ENCODE peak calls at places on chromosomes 3 and 15, in five cellular contexts. One of them, this sample, is unnamed.

GRCh38 chr3:198030125-198030524 is 70.1 kb downstream of the LMLN start:
- DNase-seq in HCT116: no peak
- DNase-seq in heart left ventricle: no peak
- DNase-seq in A549: no peak
- DNase-seq in right lobe of liver: no peak
- DNase-seq in this sample: no peak

GRCh38 chr3:16455001-16455400 is 58.5 kb downstream of the RFTN1 start:
- DNase-seq in A549: no peak
- DNase-seq in HCT116: no peak
- DNase-seq in heart left ventricle: no peak
- DNase-seq in right lobe of liver: no peak
- DNase-seq in this sample: no peak

GRCh38 chr3:173913397-173913796 is 515.9 kb downstream of the NLGN1 start:
- DNase-seq in A549: no peak
- DNase-seq in right lobe of liver: no peak
- DNase-seq in heart left ventricle: peak
- DNase-seq in HCT116: no peak
- DNase-seq in this sample: no peak

GRCh38 chr15:69887018-69887417 is 210.7 kb downstream of the TLE3 start:
- DNase-seq in right lobe of liver: no peak
- DNase-seq in A549: no peak
- DNase-seq in HCT116: no peak
- DNase-seq in heart left ventricle: no peak
- DNase-seq in this sample: no peak

GRCh38 chr15:96362001-96362758 is 31.7 kb downstream of the NR2F2 start:
- DNase-seq in heart left ventricle: no peak
- DNase-seq in A549: no peak
- DNase-seq in HCT116: no peak
- DNase-seq in right lobe of liver: no peak
- DNase-seq in this sample: no peak

GRCh38 chr3:159929181-159929893 is 59.3 kb upstream of the IL12A start:
- DNase-seq in HCT116: no peak
- DNase-seq in A549: peak
- DNase-seq in right lobe of liver: no peak
- DNase-seq in heart left ventricle: peak
- DNase-seq in this sample: peak

GRCh38 chr3:143536817-143537535 is 311.3 kb downstream of the SLC9A9 start:
- DNase-seq in HCT116: no peak
- DNase-seq in heart left ventricle: peak
- DNase-seq in right lobe of liver: no peak
- DNase-seq in A549: no peak
- DNase-seq in this sample: no peak

GRCh38 chr3:128278761-128279593 is 125.7 kb downstream of the EEFSEC start:
- DNase-seq in A549: no peak
- DNase-seq in heart left ventricle: peak
- DNase-seq in HCT116: no peak
- DNase-seq in right lobe of liver: no peak
- DNase-seq in this sample: no peak

GRCh38 chr3:188164248-188164687 is 10.3 kb downstream of the LPP start:
- DNase-seq in right lobe of liver: no peak
- DNase-seq in A549: no peak
- DNase-seq in heart left ventricle: no peak
- DNase-seq in HCT116: peak
- DNase-seq in this sample: no peak

GRCh38 chr3:47542614-47543173 is 29.2 kb upstream of the ELP6 start:
- DNase-seq in heart left ventricle: no peak
- DNase-seq in A549: no peak
- DNase-seq in right lobe of liver: no peak
- DNase-seq in HCT116: no peak
- DNase-seq in this sample: no peak

GRCh38 chr3:122403489-122403888 is 12.4 kb downstream of the WDR5B start:
- DNase-seq in right lobe of liver: no peak
- DNase-seq in A549: no peak
- DNase-seq in HCT116: no peak
- DNase-seq in heart left ventricle: no peak
- DNase-seq in this sample: no peak

GRCh38 chr3:51668756-51669155 is 2.3 kb upstream of the TEX264 start:
- DNase-seq in HCT116: no peak
- DNase-seq in heart left ventricle: no peak
- DNase-seq in right lobe of liver: peak
- DNase-seq in A549: no peak
- DNase-seq in this sample: no peak

DNA sequence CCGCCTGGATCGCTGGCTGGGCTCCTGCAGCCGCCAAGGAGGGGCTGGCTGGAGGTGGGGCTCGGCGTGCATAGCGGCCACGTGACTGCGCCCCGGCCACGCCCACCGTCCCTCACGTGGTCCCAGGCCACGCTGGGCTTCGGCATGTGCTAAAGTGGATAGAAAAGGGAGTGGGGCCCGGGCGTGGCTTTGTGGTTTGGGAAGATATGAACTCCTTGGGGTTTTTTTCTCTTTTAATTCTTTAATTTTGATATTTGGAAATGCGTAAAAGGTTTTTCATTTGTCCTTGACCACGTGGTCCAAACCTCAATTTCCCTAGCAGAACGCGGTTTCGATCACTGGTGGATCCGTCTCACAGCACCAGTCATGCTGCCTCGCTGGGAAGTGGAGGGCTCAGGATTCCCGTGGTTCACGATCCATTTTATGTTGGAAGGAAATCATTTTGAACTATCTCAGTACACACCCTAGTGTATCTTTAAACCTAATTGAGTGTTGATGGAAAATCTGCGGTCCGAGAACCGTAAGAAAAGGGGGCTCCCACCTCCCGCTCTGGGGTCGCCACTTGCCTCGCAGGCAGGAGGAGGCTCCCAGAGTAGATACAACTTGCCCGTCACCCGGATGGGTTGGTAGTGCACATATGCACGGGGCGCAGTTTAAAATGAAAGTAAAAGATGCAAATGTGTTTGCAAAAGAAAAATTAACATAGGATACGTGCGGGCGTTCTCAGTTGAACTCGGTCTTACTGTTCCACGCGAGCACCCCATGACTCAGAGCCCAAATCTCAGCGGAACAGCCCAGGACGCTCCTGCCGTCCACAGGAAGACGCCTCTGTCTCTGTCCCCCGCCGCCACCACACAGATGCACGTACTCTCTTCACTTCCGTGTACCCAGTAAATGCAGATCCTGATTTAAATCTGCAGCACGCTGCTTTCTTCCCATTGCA is 141.9 kb downstream of the PGPEP1L start:
- DNase-seq in A549: no peak
- DNase-seq in heart left ventricle: peak
- DNase-seq in right lobe of liver: peak
- DNase-seq in HCT116: peak
- DNase-seq in this sample: peak
- TF ChIP-seq POLR2A in A549: peak
- TF ChIP-seq POLR2A in heart left ventricle: no peak
- TF ChIP-seq POLR2A in right lobe of liver: no peak
- TF ChIP-seq POLR2A in HCT116: peak
- TF ChIP-seq POLR2A in this sample: peak

GRCh38 chr15:84656972-84657371 is 1.0 kb downstream of the NMB start:
- DNase-seq in A549: no peak
- DNase-seq in HCT116: no peak
- DNase-seq in right lobe of liver: no peak
- DNase-seq in heart left ventricle: no peak
- DNase-seq in this sample: no peak

GRCh38 chr15:84653584-84653909 is 536 bp downstream of the WDR73 start:
- DNase-seq in heart left ventricle: no peak
- DNase-seq in HCT116: no peak
- DNase-seq in right lobe of liver: no peak
- DNase-seq in A549: no peak
- DNase-seq in this sample: no peak

GRCh38 chr15:84657748-84658079 is 285 bp downstream of the NMB start:
- DNase-seq in HCT116: no peak
- DNase-seq in heart left ventricle: peak
- DNase-seq in right lobe of liver: no peak
- DNase-seq in A549: no peak
- DNase-seq in this sample: no peak

GRCh38 chr15:84654689-84655453 is 788 bp upstream of the WDR73 start:
- DNase-seq in A549: peak
- DNase-seq in HCT116: peak
- DNase-seq in heart left ventricle: peak
- DNase-seq in right lobe of liver: peak
- DNase-seq in this sample: peak

GRCh38 chr15:84653910-84654688 is at the start of gene WDR73:
- DNase-seq in right lobe of liver: peak
- DNase-seq in heart left ventricle: peak
- DNase-seq in A549: peak
- DNase-seq in HCT116: peak
- DNase-seq in this sample: peak
- TF ChIP-seq POLR2A in right lobe of liver: peak
- TF ChIP-seq POLR2A in heart left ventricle: no peak
- TF ChIP-seq POLR2A in A549: peak
- TF ChIP-seq POLR2A in HCT116: peak
- TF ChIP-seq POLR2A in this sample: peak

GRCh38 chr3:196563721-196564225 is 4.6 kb downstream of the WDR53 start:
- DNase-seq in A549: peak
- DNase-seq in HCT116: peak
- DNase-seq in right lobe of liver: no peak
- DNase-seq in heart left ventricle: no peak
- DNase-seq in this sample: peak

GRCh38 chr3:196569003-196569516 is 600 bp downstream of the FBXO45 start:
- DNase-seq in HCT116: no peak
- DNase-seq in right lobe of liver: peak
- DNase-seq in A549: peak
- DNase-seq in heart left ventricle: peak
- DNase-seq in this sample: peak

GRCh38 chr3:196572389-196572788 is 3.9 kb downstream of the FBXO45 start:
- DNase-seq in heart left ventricle: no peak
- DNase-seq in A549: no peak
- DNase-seq in right lobe of liver: no peak
- DNase-seq in HCT116: no peak
- DNase-seq in this sample: no peak

GRCh38 chr3:196568246-196569002 is at the start of the genes FBXO45 and WDR53:
- DNase-seq in HCT116: peak
- DNase-seq in heart left ventricle: peak
- DNase-seq in right lobe of liver: peak
- DNase-seq in A549: peak
- DNase-seq in this sample: peak
- TF ChIP-seq POLR2A in HCT116: peak
- TF ChIP-seq POLR2A in heart left ventricle: no peak
- TF ChIP-seq POLR2A in right lobe of liver: peak
- TF ChIP-seq POLR2A in A549: peak
- TF ChIP-seq POLR2A in this sample: peak

DNA sequence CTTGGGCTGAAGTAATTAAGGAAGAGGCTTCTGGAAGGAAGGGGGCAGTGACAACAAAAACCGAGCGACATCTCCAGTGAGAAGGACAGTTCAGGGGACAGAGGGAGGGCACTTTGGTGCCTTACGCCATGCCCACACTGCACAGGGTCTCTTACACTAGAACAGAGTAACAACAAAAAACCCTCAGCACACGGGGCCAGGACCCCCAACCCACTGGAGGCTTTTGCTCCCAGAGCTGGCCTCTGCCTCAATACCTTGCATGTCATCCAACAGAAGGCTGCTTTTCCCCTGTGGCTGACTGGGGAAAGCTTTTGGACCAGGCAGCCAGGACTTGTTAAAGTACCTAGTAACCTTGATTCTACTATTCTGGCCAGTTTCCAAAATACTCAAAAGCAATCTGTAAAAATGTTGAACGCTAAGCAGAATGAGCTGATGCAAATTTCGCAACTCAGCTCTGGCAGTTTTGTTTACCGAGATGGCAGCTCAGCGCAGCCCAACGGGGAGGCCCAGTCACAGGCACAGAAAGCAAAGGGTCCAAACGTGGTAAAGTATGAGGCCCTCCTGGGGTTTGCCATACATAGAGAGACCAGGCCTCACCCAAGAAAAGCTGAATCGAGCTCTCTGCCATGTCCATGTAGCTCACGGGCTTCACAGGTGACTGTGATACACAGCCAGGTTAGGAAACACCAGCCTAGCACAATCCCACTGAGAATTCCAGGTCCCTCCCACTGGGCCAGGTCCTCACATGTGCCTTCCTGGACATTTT is 6.1 kb downstream of the CHCHD4 start:
- DNase-seq in heart left ventricle: no peak
- DNase-seq in right lobe of liver: peak
- DNase-seq in HCT116: no peak
- DNase-seq in A549: no peak
- DNase-seq in this sample: no peak
- TF ChIP-seq POLR2A in heart left ventricle: no peak
- TF ChIP-seq POLR2A in right lobe of liver: no peak
- TF ChIP-seq POLR2A in HCT116: no peak
- TF ChIP-seq POLR2A in A549: no peak
- TF ChIP-seq POLR2A in this sample: no peak

DNA sequence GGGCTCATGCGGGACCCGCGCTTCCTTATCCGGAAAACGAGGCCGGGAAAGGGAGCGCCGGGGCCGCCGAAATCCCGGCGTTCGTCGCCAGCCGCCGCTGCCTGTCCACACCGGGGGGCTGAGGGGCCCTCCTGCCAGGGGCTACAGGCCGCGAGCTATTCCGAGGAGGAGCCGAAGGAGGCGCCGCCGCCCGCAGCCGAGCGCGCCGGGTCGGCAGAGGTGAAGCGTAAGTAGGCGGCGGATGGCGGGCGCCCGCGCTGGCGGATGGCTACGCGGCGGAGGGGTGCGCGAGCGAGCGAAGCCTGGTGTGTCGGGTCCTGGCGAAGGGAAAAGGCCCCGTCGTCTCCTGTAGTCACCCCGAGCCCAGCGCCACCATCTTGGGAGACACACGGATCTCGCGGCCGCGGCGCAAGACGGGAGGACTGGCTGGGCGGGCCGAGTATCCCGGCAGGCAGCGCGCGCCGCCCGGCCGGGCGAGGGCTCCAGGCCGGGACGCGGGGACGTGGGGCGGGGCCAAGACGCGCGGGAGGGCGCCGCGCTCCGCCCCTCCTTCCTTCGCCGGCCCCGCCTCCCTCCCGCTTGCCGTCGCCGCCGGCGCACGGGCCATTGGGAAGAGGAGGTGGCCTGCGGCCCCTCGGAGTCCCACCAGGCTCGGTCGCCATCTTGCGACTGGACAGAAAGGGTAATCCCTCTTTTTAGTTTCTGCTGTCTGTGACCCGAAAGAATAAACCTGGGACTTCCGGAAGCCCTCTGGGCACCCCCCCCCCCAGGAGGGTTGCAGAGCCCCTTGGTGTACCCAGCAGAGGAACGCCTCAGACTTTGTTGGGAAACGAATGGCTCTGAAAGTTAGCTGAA is at the start of gene UBE3A:
- DNase-seq in HCT116: peak
- DNase-seq in right lobe of liver: peak
- DNase-seq in heart left ventricle: peak
- DNase-seq in A549: peak
- DNase-seq in this sample: peak
- TF ChIP-seq POLR2A in HCT116: no peak
- TF ChIP-seq POLR2A in right lobe of liver: peak
- TF ChIP-seq POLR2A in heart left ventricle: no peak
- TF ChIP-seq POLR2A in A549: peak
- TF ChIP-seq POLR2A in this sample: peak

GRCh38 chr3:127226451-127226850 is 33.5 kb downstream of the PRR23E start:
- DNase-seq in right lobe of liver: no peak
- DNase-seq in heart left ventricle: no peak
- DNase-seq in HCT116: peak
- DNase-seq in A549: no peak
- DNase-seq in this sample: no peak
- TF ChIP-seq POLR2A in right lobe of liver: no peak
- TF ChIP-seq POLR2A in heart left ventricle: no peak
- TF ChIP-seq POLR2A in HCT116: peak
- TF ChIP-seq POLR2A in A549: no peak
- TF ChIP-seq POLR2A in this sample: no peak